ENCODE peak calls at places on chromosomes 4 and X, in six cellular contexts. L is AG04449, S is fibroblast of mammary gland, B is neural crest cell, U is A549, K is right lobe of liver. Z is an unnamed sample.

GRCh38 chrX:115989686-115990085 is 180.9 kb upstream of the AGTR2 start:
- DNase-seq in U (no peak), L (no peak), B (no peak), S (no peak), K (no peak), Z (no peak)

GRCh38 chrX:38516196-38516595 is 45.1 kb upstream of the TSPAN7 start:
- DNase-seq in B (no peak), S (no peak), K (no peak), L (no peak), U (no peak), Z (no peak)

GRCh38 chr4:16131293-16131692 is 47.5 kb upstream of the PROM1 start:
- DNase-seq in B (no peak), S (no peak), U (no peak), L (no peak), K (no peak), Z (no peak)

GRCh38 chrX:49876750-49877149 is 2.5 kb upstream of the USP27X start:
- DNase-seq in S (peak), U (peak), L (no peak), K (no peak), B (no peak), Z (peak)

GRCh38 chr4:81470456-81471327 is 1.0 kb downstream of the RASGEF1B start:
- DNase-seq in K (peak), B (no peak), U (no peak), S (no peak), L (no peak), Z (peak)

GRCh38 chr4:168883513-168883912 is 126.5 kb downstream of the CBR4 start:
- DNase-seq in L (no peak), S (peak), B (no peak), U (no peak), K (no peak), Z (no peak)

GRCh38 chr4:20778896-20779295 is 78.6 kb downstream of the PACRGL start:
- DNase-seq in B (no peak), U (no peak), L (no peak), S (no peak), K (no peak), Z (no peak)

GRCh38 chr4:128653514-128654420 is 155.7 kb upstream of the JADE1 start:
- DNase-seq in U (no peak), L (no peak), S (no peak), B (no peak), K (no peak), Z (peak)

GRCh38 chrX:120727911-120728310 is 98.1 kb upstream of the C1GALT1C1 start:
- DNase-seq in L (no peak), U (no peak), S (peak), B (no peak), K (no peak), Z (no peak)

GRCh38 chrX:125327891-125328290 is 8.2 kb downstream of the TEX13C start:
- DNase-seq in B (no peak), L (no peak), S (no peak), K (no peak), U (no peak), Z (no peak)

GRCh38 chr4:99077177-99077576 is 11.4 kb downstream of the ADH5 start:
- DNase-seq in B (no peak), L (no peak), S (no peak), K (no peak), U (no peak), Z (no peak)

GRCh38 chr4:159292137-159292896 is 189.4 kb downstream of the RAPGEF2 start:
- DNase-seq in B (no peak), L (no peak), S (no peak), K (no peak), U (no peak), Z (no peak)

GRCh38 chrX:132169554-132169953 is 41.7 kb upstream of the FRMD7 start:
- DNase-seq in U (no peak), S (no peak), L (no peak), K (no peak), B (no peak), Z (no peak)

GRCh38 chr4:142846105-142846728 is at the start of gene INPP4B:
- DNase-seq in U (peak), K (no peak), B (peak), L (peak), S (peak), Z (peak)

GRCh38 chr4:40848981-40849380 is 99.2 kb downstream of the NSUN7 start:
- DNase-seq in K (no peak), U (no peak), S (peak), L (no peak), B (no peak), Z (no peak)

GRCh38 chrX:39760930-39761329 is 336.8 kb downstream of the BCOR start:
- DNase-seq in B (no peak), S (no peak), L (no peak), K (no peak), U (no peak), Z (no peak)

GRCh38 chr4:112951362-112951962 is 98.0 kb upstream of the ANK2 start:
- DNase-seq in U (no peak), K (no peak), B (no peak), L (no peak), S (peak), Z (peak)
- TF ChIP-seq CTCF in U (peak), K (no peak), B (peak), L (peak), S (peak), Z (peak)

DNA sequence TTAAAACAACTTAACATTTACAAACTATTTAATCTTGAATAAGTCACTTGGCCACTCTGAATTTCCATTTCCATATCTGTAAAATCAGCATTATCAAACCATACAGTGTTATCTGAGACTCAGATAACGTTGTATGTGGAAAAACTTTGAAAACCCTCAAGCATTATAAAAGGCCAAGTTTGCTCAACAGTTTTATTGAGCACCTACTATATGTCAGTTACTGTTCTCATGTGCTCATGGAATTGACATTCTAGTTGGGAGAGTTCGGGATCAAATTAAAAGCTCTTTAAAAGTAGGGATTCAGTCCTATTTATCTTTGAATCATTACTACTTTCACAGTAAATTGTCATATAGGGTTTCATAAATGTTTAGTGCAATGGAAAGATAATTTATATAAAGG is 97.9 kb downstream of the FRMPD4 start:
- DNase-seq in U (no peak), S (no peak), B (no peak), L (no peak), K (no peak), Z (no peak)
- TF ChIP-seq CTCF in U (no peak), S (no peak), B (no peak), L (no peak), K (no peak), Z (no peak)

GRCh38 chr4:27703771-27704170 is 843.1 kb downstream of the STIM2 start:
- DNase-seq in L (no peak), K (no peak), U (no peak), S (no peak), B (no peak), Z (no peak)

GRCh38 chr4:27701563-27701962 is 840.9 kb downstream of the STIM2 start:
- DNase-seq in S (no peak), L (no peak), U (no peak), K (no peak), B (no peak), Z (no peak)

DNA sequence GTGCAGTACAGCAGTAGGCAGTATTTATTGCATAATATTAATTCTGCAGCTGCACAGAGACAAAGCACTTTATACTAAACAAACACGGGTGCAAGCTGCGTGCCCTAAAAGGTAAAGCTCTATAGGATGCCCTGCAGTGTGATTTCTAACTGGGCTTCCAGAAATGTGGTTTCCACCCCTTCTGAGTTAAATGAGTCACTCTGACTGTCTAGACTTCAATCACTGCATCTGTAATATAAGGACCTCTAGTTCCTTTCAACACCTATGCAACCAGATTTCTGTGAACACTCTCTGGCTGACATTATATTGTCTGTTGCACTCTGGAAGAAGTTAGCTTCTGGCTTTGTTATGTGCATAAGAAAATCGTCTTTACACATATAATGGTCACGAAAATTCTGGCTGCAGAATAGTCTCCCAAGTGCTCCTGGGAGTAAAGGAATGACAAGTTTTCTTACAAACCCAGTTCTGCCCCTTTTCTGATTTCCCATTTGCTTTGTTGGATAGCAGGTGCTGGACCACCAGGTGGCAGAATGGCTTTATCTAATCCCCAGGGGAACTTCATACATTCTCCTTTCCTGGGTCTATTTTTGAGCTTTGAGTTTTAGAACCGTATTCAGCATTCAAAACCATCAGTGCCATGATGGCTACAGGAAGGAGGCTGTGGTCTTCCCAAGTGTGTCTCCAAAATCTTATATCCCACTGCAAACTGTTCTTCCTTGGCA is 842.2 kb downstream of the STIM2 start:
- DNase-seq in U (peak), K (no peak), S (peak), B (peak), L (no peak), Z (no peak)
- TF ChIP-seq CTCF in U (peak), K (peak), S (peak), B (peak), L (no peak), Z (no peak)

GRCh38 chr4:139857977-139858376 is 192.4 kb downstream of the MGST2 start:
- DNase-seq in K (no peak), U (no peak), L (no peak), B (no peak), S (no peak), Z (no peak)

GRCh38 chr4:139859876-139860275 is 194.3 kb downstream of the MGST2 start:
- DNase-seq in K (no peak), U (no peak), B (no peak), S (no peak), L (no peak), Z (no peak)

GRCh38 chr4:139860435-139861024 is 194.9 kb downstream of the MGST2 start:
- DNase-seq in K (no peak), U (no peak), B (no peak), L (no peak), S (no peak), Z (no peak)

GRCh38 chr4:139858436-139859225 is 193.0 kb downstream of the MGST2 start:
- DNase-seq in S (no peak), U (no peak), L (no peak), B (no peak), K (no peak), Z (no peak)

GRCh38 chr4:139861471-139861870 is 195.9 kb downstream of the MGST2 start:
- DNase-seq in S (no peak), U (no peak), L (no peak), K (peak), B (no peak), Z (no peak)
- TF ChIP-seq CTCF in S (no peak), U (no peak), L (no peak), K (peak), B (no peak), Z (no peak)

GRCh38 chr4:147014946-147015345 is 69.3 kb upstream of the TTC29 start:
- DNase-seq in S (no peak), L (no peak), B (no peak), K (no peak), U (no peak), Z (no peak)

GRCh38 chr4:147025042-147025441 is 79.4 kb upstream of the TTC29 start:
- DNase-seq in K (no peak), U (no peak), B (no peak), S (no peak), L (no peak), Z (no peak)

GRCh38 chr4:147017081-147017480 is 71.4 kb upstream of the TTC29 start:
- DNase-seq in U (no peak), B (no peak), L (no peak), S (peak), K (no peak), Z (no peak)

GRCh38 chr4:147015531-147015930 is 69.9 kb upstream of the TTC29 start:
- DNase-seq in S (peak), K (no peak), B (no peak), U (no peak), L (no peak), Z (no peak)

DNA sequence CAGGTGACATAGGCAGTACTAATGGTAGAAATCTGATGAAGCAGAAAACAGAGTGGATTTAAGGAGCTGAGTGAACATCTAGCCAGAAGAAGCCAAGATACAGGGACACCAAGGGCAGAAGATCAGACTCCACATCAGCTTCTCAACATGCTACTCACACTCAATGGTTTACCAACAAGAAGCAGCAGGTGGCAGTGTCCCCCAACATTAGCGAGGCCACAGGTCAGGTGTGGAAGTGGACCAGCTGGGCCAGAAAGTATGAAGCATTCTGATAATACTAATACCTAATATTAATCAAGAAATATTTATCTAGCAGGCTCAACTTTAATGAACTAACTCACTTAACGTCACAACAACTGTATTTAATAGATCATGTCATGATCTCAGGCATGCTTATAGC is 73.4 kb upstream of the TTC29 start:
- DNase-seq in U (peak), B (peak), L (no peak), S (peak), K (peak), Z (peak)
- TF ChIP-seq CTCF in U (peak), B (peak), L (peak), S (peak), K (peak), Z (peak)

DNA sequence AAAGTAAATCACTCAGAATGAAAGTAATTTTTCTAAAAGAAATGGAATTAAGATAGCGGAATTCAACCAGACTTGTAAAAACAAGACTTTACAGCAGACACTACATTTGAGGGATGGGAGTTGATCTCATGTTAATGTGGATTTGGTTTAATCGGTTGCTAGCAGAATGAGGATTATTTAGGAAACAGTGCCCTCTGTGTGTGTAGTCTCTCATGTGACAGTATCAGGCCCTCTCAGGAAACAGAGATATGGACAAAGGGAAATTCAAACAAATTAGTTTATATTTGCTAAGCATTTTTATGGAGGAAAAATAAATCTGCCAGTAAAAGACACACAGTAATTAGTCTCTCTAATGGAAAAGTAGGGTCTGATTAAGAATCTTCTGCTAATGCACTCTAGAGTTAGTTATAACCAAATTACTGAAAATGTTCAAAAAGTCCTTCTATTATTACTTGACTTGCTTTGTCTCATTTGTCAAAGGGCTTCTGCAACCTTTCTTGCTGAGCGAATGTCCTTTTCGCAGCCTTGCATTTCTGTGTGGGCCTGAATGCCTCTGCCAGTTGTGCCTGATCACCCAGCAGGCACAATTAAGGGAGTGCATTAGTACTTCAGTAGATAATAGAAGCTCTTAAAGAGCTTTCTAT is 1282.3 kb upstream of the TENM3 start:
- DNase-seq in S (peak), L (no peak), B (no peak), K (no peak), U (no peak), Z (no peak)
- TF ChIP-seq CTCF in S (peak), L (no peak), B (peak), K (peak), U (no peak), Z (no peak)

Z was measured in Caco-2.